ENCODE peak calls at places on chromosomes 13 and 19, in seven cellular contexts. One of them, this sample, is unnamed.

GRCh38 chr19:48628486-48629296 is 8.5 kb downstream of the DBP start:
- DNase-seq in choroid plexus epithelial cell: peak; percentile 75
- DNase-seq in EL: no peak
- DNase-seq in AG08396: no peak
- DNase-seq in CD4-positive, alpha-beta T cell: no peak
- DNase-seq in A549: no peak
- DNase-seq in nucleus accumbens: no peak
- DNase-seq in this sample: no peak

GRCh38 chr13:40490086-40490723 is 176.2 kb downstream of the FOXO1 start:
- DNase-seq in choroid plexus epithelial cell: no peak
- DNase-seq in CD4-positive, alpha-beta T cell: peak; percentile 64
- DNase-seq in EL: no peak
- DNase-seq in A549: no peak
- DNase-seq in AG08396: no peak
- DNase-seq in nucleus accumbens: no peak
- DNase-seq in this sample: no peak

GRCh38 chr13:89812856-89813255 is 1534.6 kb upstream of the MIR17HG start:
- DNase-seq in choroid plexus epithelial cell: no peak
- DNase-seq in AG08396: no peak
- DNase-seq in A549: no peak
- DNase-seq in nucleus accumbens: no peak
- DNase-seq in CD4-positive, alpha-beta T cell: no peak
- DNase-seq in EL: no peak
- DNase-seq in this sample: no peak

GRCh38 chr13:20901668-20902437 is 693 bp downstream of the XPO4 start:
- DNase-seq in CD4-positive, alpha-beta T cell: no peak
- DNase-seq in nucleus accumbens: no peak
- DNase-seq in choroid plexus epithelial cell: peak; percentile 50
- DNase-seq in A549: peak; percentile 24
- DNase-seq in AG08396: peak; percentile 44
- DNase-seq in EL: peak; percentile 48
- DNase-seq in this sample: no peak

GRCh38 chr13:94344126-94344863 is 135.2 kb downstream of the DCT start:
- DNase-seq in choroid plexus epithelial cell: peak; percentile 43
- DNase-seq in EL: no peak
- DNase-seq in AG08396: no peak
- DNase-seq in A549: no peak
- DNase-seq in CD4-positive, alpha-beta T cell: no peak
- DNase-seq in nucleus accumbens: no peak
- DNase-seq in this sample: no peak

GRCh38 chr13:107301724-107302374 is 733.9 kb upstream of the ARGLU1 start:
- DNase-seq in EL: no peak
- DNase-seq in choroid plexus epithelial cell: peak; percentile 56
- DNase-seq in A549: no peak
- DNase-seq in nucleus accumbens: no peak
- DNase-seq in CD4-positive, alpha-beta T cell: no peak
- DNase-seq in AG08396: no peak
- DNase-seq in this sample: no peak

GRCh38 chr19:11662278-11662677 is 65.0 kb downstream of the ZNF627 start:
- DNase-seq in AG08396: no peak
- DNase-seq in A549: no peak
- DNase-seq in choroid plexus epithelial cell: no peak
- DNase-seq in nucleus accumbens: no peak
- DNase-seq in EL: no peak
- DNase-seq in CD4-positive, alpha-beta T cell: no peak
- DNase-seq in this sample: no peak

GRCh38 chr19:54682306-54682705 is 19.5 kb downstream of the LILRB4 start:
- DNase-seq in A549: no peak
- DNase-seq in AG08396: no peak
- DNase-seq in nucleus accumbens: no peak
- DNase-seq in EL: no peak
- DNase-seq in CD4-positive, alpha-beta T cell: no peak
- DNase-seq in choroid plexus epithelial cell: no peak
- DNase-seq in this sample: no peak

GRCh38 chr13:54029720-54030119 is 1001.1 kb downstream of the OLFM4 start:
- DNase-seq in nucleus accumbens: no peak
- DNase-seq in AG08396: no peak
- DNase-seq in CD4-positive, alpha-beta T cell: no peak
- DNase-seq in EL: no peak
- DNase-seq in choroid plexus epithelial cell: no peak
- DNase-seq in A549: no peak
- DNase-seq in this sample: no peak

GRCh38 chr13:23848639-23849282 is 40.4 kb downstream of the MIPEP start:
- DNase-seq in AG08396: no peak
- DNase-seq in A549: no peak
- DNase-seq in nucleus accumbens: no peak
- DNase-seq in EL: no peak
- DNase-seq in CD4-positive, alpha-beta T cell: no peak
- DNase-seq in choroid plexus epithelial cell: no peak
- DNase-seq in this sample: no peak

GRCh38 chr13:25836709-25837316 is 215.0 kb downstream of the SHISA2 start:
- DNase-seq in AG08396: no peak
- DNase-seq in CD4-positive, alpha-beta T cell: no peak
- DNase-seq in nucleus accumbens: peak; percentile 11
- DNase-seq in EL: no peak
- DNase-seq in A549: no peak
- DNase-seq in choroid plexus epithelial cell: no peak
- DNase-seq in this sample: no peak

GRCh38 chr19:45368737-45369340 is 1.5 kb downstream of the ERCC2 start:
- DNase-seq in CD4-positive, alpha-beta T cell: no peak
- DNase-seq in nucleus accumbens: no peak
- DNase-seq in A549: no peak
- DNase-seq in choroid plexus epithelial cell: no peak
- DNase-seq in EL: peak; percentile 24
- DNase-seq in AG08396: no peak
- DNase-seq in this sample: no peak

GRCh38 chr13:80109313-80109712 is 231.6 kb downstream of the SPRY2 start:
- DNase-seq in A549: no peak
- DNase-seq in EL: no peak
- DNase-seq in CD4-positive, alpha-beta T cell: no peak
- DNase-seq in AG08396: no peak
- DNase-seq in nucleus accumbens: no peak
- DNase-seq in choroid plexus epithelial cell: no peak
- DNase-seq in this sample: no peak

GRCh38 chr13:99446242-99446641 is 55.0 kb upstream of the TM9SF2 start:
- DNase-seq in AG08396: no peak
- DNase-seq in CD4-positive, alpha-beta T cell: no peak
- DNase-seq in nucleus accumbens: no peak
- DNase-seq in EL: no peak
- DNase-seq in A549: no peak
- DNase-seq in choroid plexus epithelial cell: no peak
- DNase-seq in this sample: no peak

GRCh38 chr19:10271543-10272086 is 695 bp downstream of the ICAM1 start:
- DNase-seq in choroid plexus epithelial cell: peak; percentile 65
- DNase-seq in AG08396: no peak
- DNase-seq in A549: no peak
- DNase-seq in CD4-positive, alpha-beta T cell: no peak
- DNase-seq in nucleus accumbens: no peak
- DNase-seq in EL: peak; percentile 54
- DNase-seq in this sample: peak; percentile 28

GRCh38 chr13:39415003-39415402 is 188.0 kb downstream of the LHFPL6 start:
- DNase-seq in AG08396: no peak
- DNase-seq in choroid plexus epithelial cell: peak; percentile 81
- DNase-seq in nucleus accumbens: peak; percentile 8
- DNase-seq in CD4-positive, alpha-beta T cell: no peak
- DNase-seq in EL: no peak
- DNase-seq in A549: no peak
- DNase-seq in this sample: no peak

GRCh38 chr13:79534596-79534995 is 53.6 kb downstream of the NDFIP2 start:
- DNase-seq in nucleus accumbens: no peak
- DNase-seq in AG08396: no peak
- DNase-seq in choroid plexus epithelial cell: peak; percentile 39
- DNase-seq in EL: no peak
- DNase-seq in CD4-positive, alpha-beta T cell: no peak
- DNase-seq in A549: no peak
- DNase-seq in this sample: no peak

GRCh38 chr19:35500611-35501010 is 10.3 kb upstream of the KRTDAP start:
- DNase-seq in nucleus accumbens: no peak
- DNase-seq in EL: no peak
- DNase-seq in choroid plexus epithelial cell: no peak
- DNase-seq in A549: no peak
- DNase-seq in AG08396: no peak
- DNase-seq in CD4-positive, alpha-beta T cell: no peak
- DNase-seq in this sample: no peak

GRCh38 chr19:35030257-35031071 is at the start of gene SCN1B:
- DNase-seq in A549: peak; percentile 91
- DNase-seq in choroid plexus epithelial cell: peak; percentile 59
- DNase-seq in CD4-positive, alpha-beta T cell: peak; percentile 72
- DNase-seq in EL: peak; percentile 76
- DNase-seq in nucleus accumbens: peak; percentile 59
- DNase-seq in AG08396: peak; percentile 94
- DNase-seq in this sample: peak; percentile 39

GRCh38 chr13:50334092-50334778 is 319.0 kb downstream of the KCNRG start:
- DNase-seq in A549: no peak
- DNase-seq in EL: no peak
- DNase-seq in CD4-positive, alpha-beta T cell: no peak
- DNase-seq in choroid plexus epithelial cell: no peak
- DNase-seq in AG08396: no peak
- DNase-seq in nucleus accumbens: no peak
- DNase-seq in this sample: no peak

GRCh38 chr13:42747399-42747873 is 33.9 kb upstream of the FAM216B start:
- DNase-seq in EL: peak; percentile 94
- DNase-seq in nucleus accumbens: no peak
- DNase-seq in choroid plexus epithelial cell: peak; percentile 100
- DNase-seq in AG08396: peak; percentile 75
- DNase-seq in CD4-positive, alpha-beta T cell: no peak
- DNase-seq in A549: no peak
- DNase-seq in this sample: no peak

GRCh38 chr19:54188224-54188871 is 1.0 kb downstream of the MBOAT7 start:
- DNase-seq in CD4-positive, alpha-beta T cell: peak; percentile 54
- DNase-seq in A549: no peak
- DNase-seq in EL: peak; percentile 81
- DNase-seq in choroid plexus epithelial cell: peak; percentile 55
- DNase-seq in nucleus accumbens: peak; percentile 15
- DNase-seq in AG08396: peak; percentile 62
- DNase-seq in this sample: peak; percentile 39

GRCh38 chr13:21476893-21477472 is 17.9 kb upstream of the ZDHHC20 start:
- DNase-seq in EL: peak; percentile 82
- DNase-seq in AG08396: peak; percentile 70
- DNase-seq in CD4-positive, alpha-beta T cell: peak; percentile 79
- DNase-seq in choroid plexus epithelial cell: peak; percentile 90
- DNase-seq in A549: peak; percentile 22
- DNase-seq in nucleus accumbens: peak; percentile 87
- DNase-seq in this sample: peak; percentile 73

GRCh38 chr19:17333611-17334413 is 843 bp downstream of the ANO8 start:
- DNase-seq in CD4-positive, alpha-beta T cell: peak; percentile 73
- DNase-seq in choroid plexus epithelial cell: peak; percentile 84
- DNase-seq in EL: peak; percentile 87
- DNase-seq in AG08396: peak; percentile 87
- DNase-seq in A549: peak; percentile 38
- DNase-seq in nucleus accumbens: no peak
- DNase-seq in this sample: peak; percentile 73

GRCh38 chr13:50073340-50073739 is 58.1 kb downstream of the KCNRG start:
- DNase-seq in EL: no peak
- DNase-seq in A549: no peak
- DNase-seq in choroid plexus epithelial cell: no peak
- DNase-seq in nucleus accumbens: no peak
- DNase-seq in AG08396: no peak
- DNase-seq in CD4-positive, alpha-beta T cell: no peak
- DNase-seq in this sample: no peak

GRCh38 chr13:87666826-87667225 is 4.3 kb upstream of the SLITRK5 start:
- DNase-seq in A549: no peak
- DNase-seq in nucleus accumbens: no peak
- DNase-seq in CD4-positive, alpha-beta T cell: no peak
- DNase-seq in choroid plexus epithelial cell: no peak
- DNase-seq in AG08396: no peak
- DNase-seq in EL: no peak
- DNase-seq in this sample: no peak

GRCh38 chr19:17951151-17952040 is 15.5 kb upstream of the KCNN1 start:
- DNase-seq in AG08396: no peak
- DNase-seq in EL: no peak
- DNase-seq in CD4-positive, alpha-beta T cell: no peak
- DNase-seq in A549: no peak
- DNase-seq in nucleus accumbens: no peak
- DNase-seq in choroid plexus epithelial cell: no peak
- DNase-seq in this sample: no peak

GRCh38 chr19:5031231-5032100 is 62.6 kb downstream of the KDM4B start:
- DNase-seq in CD4-positive, alpha-beta T cell: peak; percentile 87
- DNase-seq in choroid plexus epithelial cell: peak; percentile 81
- DNase-seq in A549: peak; percentile 81
- DNase-seq in AG08396: peak; percentile 96
- DNase-seq in EL: peak; percentile 78
- DNase-seq in nucleus accumbens: peak; percentile 58
- DNase-seq in this sample: peak; percentile 69

GRCh38 chr13:61255035-61255796 is 160.4 kb downstream of the PCDH20 start:
- DNase-seq in A549: no peak
- DNase-seq in CD4-positive, alpha-beta T cell: no peak
- DNase-seq in nucleus accumbens: no peak
- DNase-seq in choroid plexus epithelial cell: no peak
- DNase-seq in AG08396: no peak
- DNase-seq in EL: no peak
- DNase-seq in this sample: no peak

GRCh38 chr19:35943542-35944301 is 7.5 kb downstream of the LRFN3 start:
- DNase-seq in nucleus accumbens: no peak
- DNase-seq in AG08396: no peak
- DNase-seq in choroid plexus epithelial cell: no peak
- DNase-seq in EL: no peak
- DNase-seq in A549: no peak
- DNase-seq in CD4-positive, alpha-beta T cell: no peak
- DNase-seq in this sample: no peak

GRCh38 chr13:113077566-113077952 is 28.0 kb upstream of the F7 start:
- DNase-seq in choroid plexus epithelial cell: no peak
- DNase-seq in AG08396: no peak
- DNase-seq in EL: no peak
- DNase-seq in A549: no peak
- DNase-seq in CD4-positive, alpha-beta T cell: no peak
- DNase-seq in nucleus accumbens: no peak
- DNase-seq in this sample: no peak

GRCh38 chr19:35925501-35925900 is 10.7 kb upstream of the LRFN3 start:
- DNase-seq in CD4-positive, alpha-beta T cell: no peak
- DNase-seq in A549: no peak
- DNase-seq in choroid plexus epithelial cell: no peak
- DNase-seq in nucleus accumbens: no peak
- DNase-seq in EL: no peak
- DNase-seq in AG08396: no peak
- DNase-seq in this sample: no peak

GRCh38 chr13:27549406-27549981 is 70.8 kb downstream of the LNX2 start:
- DNase-seq in CD4-positive, alpha-beta T cell: no peak
- DNase-seq in A549: no peak
- DNase-seq in nucleus accumbens: no peak
- DNase-seq in AG08396: no peak
- DNase-seq in choroid plexus epithelial cell: no peak
- DNase-seq in EL: no peak
- DNase-seq in this sample: no peak

GRCh38 chr13:94239135-94239534 is 240.3 kb downstream of the DCT start:
- DNase-seq in EL: peak; percentile 70
- DNase-seq in A549: no peak
- DNase-seq in choroid plexus epithelial cell: peak; percentile 72
- DNase-seq in AG08396: peak; percentile 35
- DNase-seq in nucleus accumbens: no peak
- DNase-seq in CD4-positive, alpha-beta T cell: no peak
- DNase-seq in this sample: no peak

GRCh38 chr13:113297370-113297871 is 382 bp downstream of the LAMP1 start:
- DNase-seq in AG08396: peak; percentile 36
- DNase-seq in choroid plexus epithelial cell: peak; percentile 37
- DNase-seq in EL: peak; percentile 24
- DNase-seq in CD4-positive, alpha-beta T cell: peak; percentile 43
- DNase-seq in A549: no peak
- DNase-seq in nucleus accumbens: no peak
- DNase-seq in this sample: peak; percentile 56

GRCh38 chr19:47247308-47247990 is 8.9 kb upstream of the CCDC9 start:
- DNase-seq in EL: peak; percentile 75
- DNase-seq in nucleus accumbens: peak; percentile 55
- DNase-seq in A549: peak; percentile 73
- DNase-seq in AG08396: peak; percentile 67
- DNase-seq in CD4-positive, alpha-beta T cell: peak; percentile 85
- DNase-seq in choroid plexus epithelial cell: peak; percentile 88
- DNase-seq in this sample: peak; percentile 69

GRCh38 chr19:19214892-19215291 is 3.1 kb downstream of the NCAN start:
- DNase-seq in A549: no peak
- DNase-seq in EL: peak; percentile 21
- DNase-seq in CD4-positive, alpha-beta T cell: no peak
- DNase-seq in choroid plexus epithelial cell: peak; percentile 40
- DNase-seq in nucleus accumbens: no peak
- DNase-seq in AG08396: peak; percentile 68
- DNase-seq in this sample: no peak

This sample was measured in activated T-helper 1 cell treated with anti-CD3 and anti-CD28 coated beads, Interleukin-12 subunit alpha, Interleukin-12 subunit beta, Interleukin-2, Interleukin-4 antibody, amounts not matched to agents 30 ng/mL and 10 ng/mL and 1 ng/mL, durations not matched to agents 14 hours and 24 hours and 36 hours.